ENCODE peak calls at places on chromosomes 3 and 15, in eight cellular contexts. P is mammary epithelial cell; G is heart right ventricle; V is right lobe of liver; D is lower lobe of right lung; C is Peyer's patch; J is CD4-positive, alpha-beta memory T cell; R is heart left ventricle. N is an unnamed sample.

GRCh38 chr15:57806003-57806402 is 99.5 kb downstream of the POLR2M start:
- DNase-seq in P (no peak), G (no peak), V (no peak), D (no peak), C (no peak), J (no peak), R (no peak), N (no peak)

GRCh38 chr3:138187296-138188012 is at the start of gene ARMC8:
- DNase-seq in P (peak; percentile 56), G (no peak), V (peak; percentile 75), D (peak; percentile 79), C (peak; percentile 80), J (no peak), R (peak; percentile 55), N (peak; percentile 39)

GRCh38 chr15:51253385-51253784 is 85.0 kb downstream of the CYP19A1 start:
- DNase-seq in P (no peak), G (no peak), V (no peak), D (no peak), C (no peak), J (no peak), R (no peak), N (no peak)

GRCh38 chr3:190671658-190672057 is 157.8 kb downstream of the IL1RAP start:
- DNase-seq in P (no peak), G (no peak), V (no peak), D (no peak), C (no peak), J (no peak), R (no peak), N (no peak)

GRCh38 chr3:21487520-21487919 is 263.5 kb downstream of the ZNF385D start:
- DNase-seq in P (no peak), G (no peak), V (no peak), D (no peak), C (no peak), J (no peak), R (no peak), N (no peak)

GRCh38 chr15:98505611-98506031 is 142.7 kb upstream of the IGF1R start:
- DNase-seq in P (no peak), G (no peak), V (no peak), D (no peak), C (no peak), J (no peak), R (no peak), N (no peak)

GRCh38 chr15:32818758-32819405 is 101.1 kb downstream of the GREM1 start:
- DNase-seq in P (no peak), G (no peak), V (no peak), D (no peak), C (no peak), J (no peak), R (no peak), N (no peak)

GRCh38 chr3:105806361-105806760 is 62.5 kb downstream of the CBLB start:
- DNase-seq in P (peak; percentile 64), G (no peak), V (no peak), D (no peak), C (no peak), J (peak; percentile 50), R (no peak), N (no peak)

GRCh38 chr3:63565220-63565619 is 87.3 kb upstream of the SNTN start:
- DNase-seq in P (no peak), G (no peak), V (no peak), D (no peak), C (no peak), J (no peak), R (no peak), N (no peak)

GRCh38 chr15:41017051-41017735 is 63.9 kb downstream of the CHAC1 start:
- DNase-seq in P (no peak), G (no peak), V (no peak), D (no peak), C (no peak), J (no peak), R (no peak), N (no peak)

GRCh38 chr3:159807137-159808028 is 181.3 kb upstream of the IL12A start:
- DNase-seq in P (peak; percentile 66), G (no peak), V (no peak), D (no peak), C (no peak), J (no peak), R (no peak), N (no peak)

GRCh38 chr3:45773714-45774449 is 22.5 kb downstream of the SLC6A20 start:
- DNase-seq in P (no peak), G (no peak), V (peak; percentile 16), D (no peak), C (peak; percentile 75), J (no peak), R (no peak), N (no peak)

GRCh38 chr15:76678766-76679165 is 226.4 kb downstream of the SCAPER start:
- DNase-seq in P (no peak), G (no peak), V (no peak), D (no peak), C (no peak), J (no peak), R (no peak), N (no peak)

GRCh38 chr3:134326126-134326525 is 48.1 kb downstream of the AMOTL2 start:
- DNase-seq in P (no peak), G (no peak), V (no peak), D (no peak), C (no peak), J (no peak), R (no peak), N (no peak)
- H3K4me1 ChIP-seq in P (peaks cover 68% of the 10 kb centered on the region), G (peaks cover 27% of the 10 kb centered on the region), V (no peaks in the 10 kb centered on the region), D (peaks cover 41% of the 10 kb centered on the region), C (no peaks in the 10 kb centered on the region), J (no peaks in the 10 kb centered on the region), R (peaks cover 33% of the 10 kb centered on the region), N (peaks cover 34% of the 10 kb centered on the region)

DNA sequence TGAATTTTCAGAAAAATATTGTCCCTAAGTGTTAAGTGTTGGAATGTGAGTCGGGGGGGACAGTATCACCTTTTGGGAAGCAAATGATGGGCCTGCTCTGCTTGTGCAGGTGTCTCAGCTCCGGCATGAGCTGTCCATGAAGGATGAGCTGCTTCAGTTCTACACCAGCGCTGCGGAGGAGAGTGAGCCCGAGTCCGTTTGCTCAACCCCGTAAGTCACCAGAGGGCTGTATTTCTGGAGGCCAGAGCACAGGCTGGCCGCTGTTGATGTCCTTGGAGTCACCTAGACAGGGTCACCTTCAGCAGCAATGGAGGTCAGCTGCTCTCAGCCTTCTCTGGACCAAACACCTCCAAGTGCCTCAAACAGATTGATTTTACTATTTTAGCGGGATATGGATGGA is 78.0 kb downstream of the CCK start:
- DNase-seq in P (no peak), G (no peak), V (no peak), D (no peak), C (peak; percentile 42), J (no peak), R (no peak), N (no peak)
- H3K4me3 ChIP-seq in P (no peak overlapping the region), G (no peak overlapping the region), V (no peak overlapping the region), D (no peak overlapping the region), C (no peak overlapping the region), J (no peak overlapping the region), R (no peak overlapping the region), N (no peak overlapping the region)

GRCh38 chr3:47601310-47601709 is 22.6 kb upstream of the CSPG5 start:
- DNase-seq in P (no peak), G (no peak), V (no peak), D (no peak), C (no peak), J (no peak), R (no peak), N (no peak)

GRCh38 chr3:47606171-47606570 is 27.5 kb upstream of the CSPG5 start:
- DNase-seq in P (no peak), G (no peak), V (no peak), D (no peak), C (no peak), J (no peak), R (no peak), N (no peak)

GRCh38 chr3:47604145-47604544 is 25.5 kb upstream of the CSPG5 start:
- DNase-seq in P (no peak), G (no peak), V (no peak), D (no peak), C (no peak), J (no peak), R (no peak), N (no peak)

GRCh38 chr3:47605646-47606045 is 27.0 kb upstream of the CSPG5 start:
- DNase-seq in P (peak; percentile 65), G (no peak), V (no peak), D (no peak), C (no peak), J (no peak), R (no peak), N (no peak)

DNA sequence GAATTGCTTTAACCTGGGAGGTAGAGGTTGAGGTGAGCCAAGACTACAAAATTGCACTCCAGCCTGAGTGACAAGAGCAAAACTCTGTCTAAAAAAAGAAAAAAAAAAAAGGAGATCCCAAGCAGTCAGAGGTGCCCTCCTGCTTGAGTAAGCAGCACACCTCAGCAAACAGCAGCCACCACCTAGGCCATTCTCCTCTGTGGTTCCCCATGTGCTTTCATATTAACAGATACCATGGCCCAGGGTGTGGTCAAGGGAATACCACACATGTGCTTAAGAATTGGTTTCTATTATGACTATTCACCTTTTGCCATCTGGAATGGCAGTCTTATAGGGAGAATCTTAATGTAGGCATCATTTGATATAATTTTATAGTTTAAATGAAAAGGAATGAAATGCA is 24.7 kb upstream of the CSPG5 start:
- DNase-seq in P (peak; percentile 38), G (no peak), V (no peak), D (no peak), C (no peak), J (no peak), R (no peak), N (no peak)
- H3K36me3 ChIP-seq in P (peaks cover 7% of the 10 kb centered on the region), G (peaks cover 12% of the 10 kb centered on the region), V (peaks cover 1% of the 10 kb centered on the region), D (peaks cover 68% of the 10 kb centered on the region), C (peaks cover 58% of the 10 kb centered on the region), J (peaks cover 22% of the 10 kb centered on the region), R (no peaks in the 10 kb centered on the region), N (peaks cover 53% of the 10 kb centered on the region)

GRCh38 chr15:70437089-70437488 is 326.3 kb downstream of the UACA start:
- DNase-seq in P (no peak), G (no peak), V (no peak), D (no peak), C (peak; percentile 54), J (no peak), R (no peak), N (no peak)

GRCh38 chr15:70436428-70436827 is 326.9 kb downstream of the UACA start:
- DNase-seq in P (no peak), G (no peak), V (no peak), D (no peak), C (peak; percentile 3), J (no peak), R (no peak), N (peak; percentile 47)

GRCh38 chr15:70437882-70438331 is 325.5 kb downstream of the UACA start:
- DNase-seq in P (peak; percentile 81), G (no peak), V (no peak), D (no peak), C (peak; percentile 24), J (no peak), R (peak; percentile 16), N (peak; percentile 91)

GRCh38 chr15:70435369-70435768 is 328.0 kb downstream of the UACA start:
- DNase-seq in P (no peak), G (no peak), V (no peak), D (no peak), C (peak; percentile 85), J (no peak), R (no peak), N (no peak)

DNA sequence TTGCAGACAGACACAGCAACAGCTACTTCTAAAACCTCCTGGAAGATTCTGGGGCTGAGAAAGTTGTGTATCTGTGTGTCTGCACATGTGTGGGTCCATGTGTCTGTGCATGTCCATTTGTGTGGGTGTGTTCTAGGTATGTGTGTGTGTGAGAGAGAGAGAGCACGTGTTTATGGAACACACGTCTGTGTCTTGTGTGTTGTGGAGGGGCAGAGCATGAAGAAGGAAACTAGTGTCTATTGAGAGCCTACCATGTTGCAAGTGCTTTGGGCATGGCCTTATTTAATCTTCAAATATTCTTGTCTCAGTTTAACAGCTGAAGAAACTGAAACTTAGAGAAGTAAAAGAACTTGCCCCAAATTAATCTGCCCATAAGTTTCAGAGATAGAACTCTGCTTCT is 327.5 kb downstream of the UACA start:
- DNase-seq in P (no peak), G (no peak), V (no peak), D (no peak), C (peak; percentile 15), J (no peak), R (no peak), N (no peak)
- H3K4me1 ChIP-seq in P (peaks cover 10% of the 10 kb centered on the region), G (peaks cover 29% of the 10 kb centered on the region), V (peaks cover 47% of the 10 kb centered on the region), D (peaks cover 10% of the 10 kb centered on the region), C (peaks cover 7% of the 10 kb centered on the region), J (peaks cover 21% of the 10 kb centered on the region), R (peaks cover 20% of the 10 kb centered on the region), N (peaks cover 28% of the 10 kb centered on the region)